ENCODE peak calls at places on chromosomes 13 and 19, in four cellular contexts. J is RWPE1, Y is NCI-H524 treated with DMSO at 0.1 percent for 48 hours, V is NT2/D1. Q is an unnamed sample.

GRCh38 chr19:49554701-49555181 is 25.6 kb downstream of the NOSIP start:
- DNase-seq in J (no peak), Y (no peak), V (no peak), Q (no peak)

GRCh38 chr19:53254451-53255341 is at the start of gene ZNF677:
- DNase-seq in V (peak), Y (no peak), J (peak), Q (peak)

GRCh38 chr13:92719868-92720267 is 506.7 kb upstream of the GPC6 start:
- DNase-seq in Y (no peak), V (peak), J (no peak), Q (no peak)

GRCh38 chr13:113905018-113905417 is 41.1 kb upstream of the GAS6 start:
- DNase-seq in J (no peak), V (no peak), Y (no peak), Q (no peak)

GRCh38 chr13:51066091-51066831 is 44.8 kb downstream of the C13orf42 start:
- DNase-seq in J (no peak), V (no peak), Y (no peak), Q (peak)

GRCh38 chr13:30898721-30899188 is 7.3 kb upstream of the MEDAG start:
- DNase-seq in J (peak), Y (no peak), V (no peak), Q (no peak)

GRCh38 chr19:5360003-5360820 is 19.6 kb upstream of the PTPRS start:
- DNase-seq in V (no peak), J (no peak), Y (no peak), Q (no peak)

GRCh38 chr19:36136975-36137686 is 2.7 kb upstream of the CAPNS1 start:
- DNase-seq in Y (no peak), V (no peak), J (peak), Q (no peak)

GRCh38 chr13:62185631-62186256 is 770.1 kb upstream of the PCDH20 start:
- DNase-seq in Y (no peak), J (no peak), V (peak), Q (no peak)

GRCh38 chr19:2528543-2529173 is 52.7 kb downstream of the GADD45B start:
- DNase-seq in Y (no peak), V (no peak), J (no peak), Q (no peak)

GRCh38 chr13:34430294-34430693 is 511.8 kb upstream of the NBEA start:
- DNase-seq in J (no peak), Y (no peak), V (no peak), Q (no peak)

GRCh38 chr19:30791116-30791515 is 418.9 kb downstream of the ZNF536 start:
- DNase-seq in Y (no peak), V (no peak), J (no peak), Q (no peak)

GRCh38 chr13:80048802-80049201 is 292.1 kb downstream of the SPRY2 start:
- DNase-seq in V (peak), Y (no peak), J (peak), Q (peak)

GRCh38 chr19:41886761-41887710 is 4.1 kb downstream of the ARHGEF1 start:
- DNase-seq in J (no peak), V (no peak), Y (no peak), Q (peak)

GRCh38 chr13:43805071-43805468 is 18.3 kb upstream of the ENOX1 start:
- DNase-seq in V (no peak), J (peak), Y (no peak), Q (no peak)

GRCh38 chr13:45879666-45880065 is 28.1 kb upstream of the SIAH3 start:
- DNase-seq in V (no peak), Y (no peak), J (peak), Q (no peak)

GRCh38 chr13:42215578-42216421 is 56.2 kb upstream of the AKAP11 start:
- DNase-seq in Y (no peak), J (peak), V (peak), Q (no peak)

GRCh38 chr19:3373971-3374368 is 7.6 kb downstream of the NFIC start:
- DNase-seq in Y (no peak), J (no peak), V (no peak), Q (no peak)

GRCh38 chr19:3179739-3180293 is 1.2 kb downstream of the S1PR4 start:
- DNase-seq in J (no peak), Y (no peak), V (no peak), Q (no peak)

GRCh38 chr13:114151031-114151430 is 18.6 kb upstream of the RASA3 start:
- DNase-seq in V (no peak), J (no peak), Y (no peak), Q (no peak)

GRCh38 chr19:33377586-33378475 is 4.3 kb downstream of the CEBPG start:
- DNase-seq in V (no peak), Y (peak), J (no peak), Q (no peak)

GRCh38 chr13:47133024-47133445 is 236.2 kb upstream of the HTR2A start:
- DNase-seq in J (no peak), V (no peak), Y (no peak), Q (no peak)